ENCODE peak calls at places on chromosomes 5 and 9, in ten cellular contexts. F is fibroblast of mammary gland; O is HuH-7.5; C is stimulated activated CD8-positive, alpha-beta memory T cell treated with anti-CD3 and anti-CD28 coated beads, Interleukin-12 subunit alpha, Interleukin-12 subunit beta, amount 100 ng/mL, for 4 hours; L is HTR-8/SVneo; P is head of caudate nucleus; A is A549; I is GM04503; E is aorta; G is PC-9. J is an unnamed sample.

GRCh38 chr9:78215706-78216105 is 20.2 kb upstream of the CEP78 start:
- DNase-seq in F (no peak), O (no peak), C (no peak), L (no peak), P (no peak), A (no peak), I (no peak), E (no peak), G (no peak), J (no peak)

GRCh38 chr5:31280210-31280609 is 86.7 kb downstream of the CDH6 start:
- DNase-seq in F (no peak), O (no peak), C (no peak), L (no peak), P (no peak), A (no peak), I (no peak), E (no peak), G (no peak), J (no peak)

GRCh38 chr5:59466271-59466670 is 427.3 kb downstream of the PDE4D start:
- DNase-seq in F (no peak), O (no peak), C (no peak), L (no peak), P (no peak), A (no peak), I (no peak), E (no peak), G (no peak), J (no peak)

GRCh38 chr9:136151214-136151804 is 32.6 kb upstream of the TMEM250 start:
- DNase-seq in F (no peak), O (no peak), C (no peak), L (no peak), P (no peak), A (no peak), I (no peak), E (no peak), G (no peak), J (no peak)

GRCh38 chr5:180390441-180391190 is 37.5 kb upstream of the GFPT2 start:
- DNase-seq in F (no peak), O (no peak), C (no peak), L (no peak), P (no peak), A (no peak), I (no peak), E (peak; percentile 62), G (peak; percentile 17), J (no peak)

GRCh38 chr5:14842117-14842516 is 29.5 kb downstream of the ANKH start:
- DNase-seq in F (no peak), O (no peak), C (no peak), L (no peak), P (no peak), A (no peak), I (no peak), E (no peak), G (no peak), J (no peak)

GRCh38 chr9:19465571-19466267 is 56.9 kb downstream of the ACER2 start:
- DNase-seq in F (no peak), O (no peak), C (no peak), L (no peak), P (no peak), A (no peak), I (no peak), E (no peak), G (no peak), J (no peak)

GRCh38 chr5:81838307-81838906 is 87.5 kb upstream of the SSBP2 start:
- DNase-seq in F (peak; percentile 59), O (no peak), C (no peak), L (no peak), P (no peak), A (no peak), I (no peak), E (no peak), G (no peak), J (no peak)

GRCh38 chr9:89448381-89448780 is 49.5 kb downstream of the SEMA4D start:
- DNase-seq in F (no peak), O (no peak), C (peak; percentile 46), L (no peak), P (peak; percentile 82), A (no peak), I (no peak), E (peak; percentile 58), G (no peak), J (no peak)

GRCh38 chr5:139710370-139711066 is 62.4 kb downstream of the CXXC5 start:
- DNase-seq in F (peak; percentile 43), O (peak; percentile 70), C (peak; percentile 58), L (peak; percentile 33), P (peak; percentile 63), A (peak; percentile 47), I (no peak), E (peak; percentile 90), G (peak; percentile 44), J (no peak)

GRCh38 chr5:179127136-179128040 is 67.2 kb downstream of the ZNF354C start:
- DNase-seq in F (no peak), O (no peak), C (no peak), L (no peak), P (no peak), A (no peak), I (no peak), E (peak; percentile 62), G (no peak), J (no peak)

GRCh38 chr5:86329318-86329717 is 288.4 kb upstream of the COX7C start:
- DNase-seq in F (no peak), O (no peak), C (no peak), L (no peak), P (no peak), A (no peak), I (no peak), E (no peak), G (no peak), J (no peak)

GRCh38 chr5:107675201-107675600 is 4.5 kb upstream of the EFNA5 start:
- DNase-seq in F (no peak), O (no peak), C (no peak), L (no peak), P (no peak), A (no peak), I (no peak), E (no peak), G (no peak), J (no peak)

GRCh38 chr5:177442066-177442836 is 4.4 kb upstream of the PRR7 start:
- DNase-seq in F (no peak), O (no peak), C (no peak), L (no peak), P (no peak), A (no peak), I (no peak), E (peak; percentile 71), G (no peak), J (no peak)

GRCh38 chr9:123217148-123217585 is 51.2 kb downstream of the STRBP start:
- DNase-seq in F (peak; percentile 38), O (no peak), C (no peak), L (no peak), P (no peak), A (no peak), I (peak; percentile 16), E (no peak), G (no peak), J (no peak)

GRCh38 chr5:2736872-2737271 is 14.6 kb downstream of the IRX2 start:
- DNase-seq in F (no peak), O (no peak), C (no peak), L (no peak), P (no peak), A (no peak), I (no peak), E (peak; percentile 5), G (no peak), J (no peak)

GRCh38 chr5:53642006-53642405 is 81.6 kb downstream of the NDUFS4 start:
- DNase-seq in F (peak; percentile 13), O (no peak), C (no peak), L (no peak), P (no peak), A (no peak), I (peak; percentile 3), E (no peak), G (no peak), J (no peak)

GRCh38 chr9:1916676-1917075 is 98.5 kb upstream of the SMARCA2 start:
- DNase-seq in F (peak; percentile 60), O (no peak), C (no peak), L (no peak), P (no peak), A (no peak), I (no peak), E (no peak), G (no peak), J (no peak)

GRCh38 chr9:86434039-86434726 is 80.0 kb upstream of the TUT7 start:
- DNase-seq in F (peak; percentile 83), O (peak; percentile 20), C (no peak), L (peak; percentile 53), P (no peak), A (peak; percentile 47), I (no peak), E (no peak), G (peak; percentile 2), J (no peak)

GRCh38 chr9:23123048-23123632 is 676.5 kb downstream of the DMRTA1 start:
- DNase-seq in F (peak; percentile 49), O (no peak), C (no peak), L (peak; percentile 1), P (peak; percentile 7), A (no peak), I (no peak), E (peak; percentile 55), G (peak; percentile 0), J (no peak)

GRCh38 chr5:53037141-53037859 is 48.1 kb downstream of the ITGA2 start:
- DNase-seq in F (peak; percentile 96), O (no peak), C (no peak), L (peak; percentile 53), P (no peak), A (peak; percentile 40), I (peak; percentile 47), E (no peak), G (peak; percentile 33), J (no peak)

GRCh38 chr9:113794721-113795120 is 81.4 kb upstream of the ZNF618 start:
- DNase-seq in F (no peak), O (no peak), C (no peak), L (no peak), P (no peak), A (no peak), I (no peak), E (no peak), G (no peak), J (no peak)

GRCh38 chr5:170691623-170692022 is 91.9 kb upstream of the GABRP start:
- DNase-seq in F (no peak), O (no peak), C (no peak), L (no peak), P (no peak), A (no peak), I (no peak), E (no peak), G (no peak), J (no peak)

GRCh38 chr5:159049844-159050318 is 49.8 kb downstream of the EBF1 start:
- DNase-seq in F (peak; percentile 76), O (no peak), C (no peak), L (no peak), P (no peak), A (no peak), I (peak; percentile 47), E (no peak), G (no peak), J (no peak)

GRCh38 chr5:142073617-142074405 is 34.8 kb upstream of the NDFIP1 start:
- DNase-seq in F (no peak), O (no peak), C (no peak), L (no peak), P (no peak), A (no peak), I (no peak), E (no peak), G (no peak), J (no peak)

GRCh38 chr5:13664377-13664776 is 280.1 kb downstream of the DNAH5 start:
- DNase-seq in F (peak; percentile 92), O (no peak), C (no peak), L (peak; percentile 66), P (no peak), A (no peak), I (peak; percentile 81), E (no peak), G (no peak), J (no peak)

GRCh38 chr5:57831090-57831489 is 348.5 kb upstream of the ACTBL2 start:
- DNase-seq in F (no peak), O (no peak), C (no peak), L (no peak), P (no peak), A (no peak), I (no peak), E (no peak), G (no peak), J (no peak)

GRCh38 chr9:130665029-130665430 is 636 bp downstream of the PRDM12 start:
- DNase-seq in F (no peak), O (no peak), C (no peak), L (no peak), P (no peak), A (no peak), I (no peak), E (no peak), G (no peak), J (no peak)

J was measured in esophagus squamous epithelium.